ENCODE peak calls at places on chromosomes 11 and 22, in seven cellular contexts. S is GM23248, M is fibroblast of lung, E is HepG2, I is PC-3, A is keratinocyte, F is GM23338. R is an unnamed sample.

GRCh38 chr11:94880216-94880615 is 93.1 kb downstream of the CWC15 start:
- DNase-seq in S (peak; percentile 42), M (peak; percentile 76), E (peak; percentile 44), I (peak; percentile 99), A (peak; percentile 58), F (no peak), R (no peak)

GRCh38 chr11:45158891-45159605 is 12.6 kb downstream of the PRDM11 start:
- DNase-seq in S (no peak), M (no peak), E (no peak), I (no peak), A (no peak), F (no peak), R (no peak)

GRCh38 chr11:92978226-92979111 is 9.0 kb downstream of the MTNR1B start:
- DNase-seq in S (peak; percentile 59), M (peak; percentile 48), E (no peak), I (no peak), A (peak; percentile 25), F (no peak), R (peak; percentile 66)

GRCh38 chr11:92861641-92862040 is 107.8 kb upstream of the MTNR1B start:
- DNase-seq in S (no peak), M (no peak), E (no peak), I (no peak), A (no peak), F (peak; percentile 59), R (peak; percentile 24)

GRCh38 chr11:23555085-23555484 is 694.8 kb upstream of the CCDC179 start:
- DNase-seq in S (peak; percentile 65), M (peak; percentile 79), E (no peak), I (peak; percentile 37), A (no peak), F (no peak), R (no peak)

GRCh38 chr11:125401746-125402145 is 94.3 kb downstream of the FEZ1 start:
- DNase-seq in S (peak; percentile 20), M (no peak), E (no peak), I (no peak), A (no peak), F (peak; percentile 73), R (peak; percentile 73)

GRCh38 chr22:20015971-20016733 is 471 bp downstream of the ARVCF start:
- DNase-seq in S (peak; percentile 38), M (no peak), E (peak; percentile 27), I (peak; percentile 12), A (no peak), F (peak; percentile 76), R (peak; percentile 46)

GRCh38 chr11:109046284-109046992 is 375.6 kb upstream of the C11orf87 start:
- DNase-seq in S (no peak), M (no peak), E (no peak), I (no peak), A (no peak), F (no peak), R (no peak)

GRCh38 chr11:115324569-115325432 is 179.4 kb downstream of the CADM1 start:
- DNase-seq in S (peak; percentile 63), M (peak; percentile 76), E (peak; percentile 70), I (peak; percentile 54), A (peak; percentile 23), F (peak; percentile 89), R (peak; percentile 81)

GRCh38 chr22:32591620-32592019 is 117.0 kb downstream of the FBXO7 start:
- DNase-seq in S (peak; percentile 97), M (peak; percentile 96), E (no peak), I (no peak), A (no peak), F (no peak), R (no peak)

GRCh38 chr11:130029137-130029536 is 26.5 kb upstream of the PRDM10 start:
- DNase-seq in S (no peak), M (peak; percentile 15), E (peak; percentile 59), I (peak; percentile 70), A (no peak), F (peak; percentile 33), R (no peak)

GRCh38 chr22:41661088-41661487 is 27.6 kb downstream of the SNU13 start:
- DNase-seq in S (no peak), M (no peak), E (no peak), I (no peak), A (no peak), F (no peak), R (no peak)

GRCh38 chr22:50342651-50343540 is at the start of gene PPP6R2:
- DNase-seq in S (peak; percentile 88), M (peak; percentile 60), E (peak; percentile 40), I (peak; percentile 64), A (no peak), F (peak; percentile 83), R (peak; percentile 92)

GRCh38 chr11:18368236-18368635 is 26.1 kb upstream of the LDHA start:
- DNase-seq in S (peak; percentile 89), M (peak; percentile 75), E (no peak), I (no peak), A (no peak), F (no peak), R (no peak)

GRCh38 chr11:79274636-79275315 is 166.1 kb downstream of the TENM4 start:
- DNase-seq in S (peak; percentile 49), M (peak; percentile 80), E (no peak), I (no peak), A (no peak), F (no peak), R (no peak)

GRCh38 chr11:11931461-11932055 is 76.9 kb downstream of the DKK3 start:
- DNase-seq in S (peak; percentile 87), M (peak; percentile 68), E (peak; percentile 62), I (peak; percentile 77), A (peak; percentile 4), F (peak; percentile 75), R (peak; percentile 75)

GRCh38 chr11:128520886-128521696 is 66.3 kb downstream of the ETS1 start:
- DNase-seq in S (peak; percentile 42), M (no peak), E (no peak), I (no peak), A (no peak), F (no peak), R (no peak)

GRCh38 chr11:13963949-13964770 is 1.6 kb downstream of the SPON1 start:
- DNase-seq in S (peak; percentile 42), M (no peak), E (no peak), I (peak; percentile 43), A (no peak), F (peak; percentile 55), R (peak; percentile 60)

GRCh38 chr11:13965337-13965736 is 2.8 kb downstream of the SPON1 start:
- DNase-seq in S (no peak), M (no peak), E (peak; percentile 13), I (no peak), A (no peak), F (peak; percentile 33), R (peak; percentile 78)

GRCh38 chr11:13966486-13966885 is 4.0 kb downstream of the SPON1 start:
- DNase-seq in S (no peak), M (no peak), E (no peak), I (no peak), A (no peak), F (no peak), R (no peak)

GRCh38 chr11:13963169-13963948 is 836 bp downstream of the SPON1 start:
- DNase-seq in S (peak; percentile 55), M (peak; percentile 20), E (no peak), I (no peak), A (no peak), F (peak; percentile 58), R (peak; percentile 58)

DNA sequence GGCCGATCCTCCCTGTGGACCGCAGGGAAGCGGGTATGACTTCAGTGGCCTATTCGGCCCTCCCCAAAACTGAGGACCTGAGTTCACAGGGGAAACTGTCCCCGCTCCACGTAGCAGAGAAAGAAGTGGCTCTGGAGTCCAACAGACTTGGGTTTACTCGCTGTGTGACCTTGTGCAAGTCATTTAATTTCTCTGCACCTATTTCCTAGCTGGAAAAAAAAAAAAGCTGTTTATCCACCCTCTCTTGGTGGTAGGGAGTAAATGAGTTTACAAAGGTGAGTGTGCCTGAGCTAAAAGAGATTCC is 2.2 kb downstream of the SPON1 start:
- DNase-seq in S (no peak), M (no peak), E (no peak), I (no peak), A (no peak), F (no peak), R (no peak)
- TF ChIP-seq EZH2 in S (no peak), M (peak; percentile 1), E (no peak), I (no peak), A (peak; percentile 12), F (peak; percentile 52), R (no peak)

DNA sequence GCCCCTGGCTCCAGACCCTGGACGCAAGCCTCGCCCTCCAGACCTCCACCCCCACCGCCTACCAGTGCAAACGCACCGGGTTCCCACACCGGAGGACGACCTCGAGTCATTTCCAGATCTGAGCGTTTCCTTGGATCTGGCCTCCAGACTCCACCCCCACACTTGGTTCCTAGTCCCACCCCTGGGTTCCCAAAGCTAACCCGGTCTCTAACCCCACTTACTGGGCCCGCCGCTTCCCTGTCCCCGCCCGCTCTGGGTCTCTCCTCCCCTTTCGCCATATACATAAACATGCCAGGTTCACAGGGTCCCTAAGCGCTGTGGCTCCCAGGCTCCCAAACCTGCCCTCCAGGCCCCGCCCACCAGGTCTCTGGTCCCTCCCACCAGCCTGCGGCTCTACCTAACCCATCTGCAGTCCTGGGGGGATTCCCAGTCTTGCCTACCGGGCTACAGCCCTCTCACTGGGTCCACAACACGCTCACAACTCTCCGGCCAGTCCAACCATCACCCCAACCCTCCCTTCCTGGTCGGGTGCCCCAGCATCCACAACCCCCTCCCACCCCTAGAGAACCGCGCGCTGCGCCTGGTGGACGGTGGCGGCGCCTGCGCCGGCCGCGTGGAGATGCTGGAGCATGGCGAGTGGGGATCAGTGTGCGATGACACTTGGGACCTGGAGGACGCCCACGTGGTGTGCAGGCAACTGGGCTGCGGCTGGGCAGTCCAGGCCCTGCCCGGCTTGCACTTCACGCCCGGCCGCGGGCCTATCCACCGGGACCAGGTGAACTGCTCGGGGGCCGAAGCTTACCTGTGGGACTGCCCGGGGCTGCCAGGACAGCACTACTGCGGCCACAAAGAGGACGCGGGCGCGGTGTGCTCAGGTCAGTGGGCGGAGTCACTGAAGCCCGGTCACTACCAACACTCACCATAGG is 36.8 kb downstream of the CD6 start:
- DNase-seq in S (no peak), M (no peak), E (no peak), I (no peak), A (no peak), F (peak; percentile 96), R (peak; percentile 30)
- TF ChIP-seq EZH2 in S (no peak), M (peak; percentile 44), E (no peak), I (no peak), A (no peak), F (no peak), R (no peak)

GRCh38 chr11:73308963-73309960 is 1.2 kb downstream of the ARHGEF17 start:
- DNase-seq in S (peak; percentile 99), M (peak; percentile 98), E (peak; percentile 92), I (no peak), A (no peak), F (peak; percentile 96), R (peak; percentile 92)
- TF ChIP-seq EZH2 in S (no peak), M (no peak), E (no peak), I (no peak), A (no peak), F (no peak), R (no peak)

DNA sequence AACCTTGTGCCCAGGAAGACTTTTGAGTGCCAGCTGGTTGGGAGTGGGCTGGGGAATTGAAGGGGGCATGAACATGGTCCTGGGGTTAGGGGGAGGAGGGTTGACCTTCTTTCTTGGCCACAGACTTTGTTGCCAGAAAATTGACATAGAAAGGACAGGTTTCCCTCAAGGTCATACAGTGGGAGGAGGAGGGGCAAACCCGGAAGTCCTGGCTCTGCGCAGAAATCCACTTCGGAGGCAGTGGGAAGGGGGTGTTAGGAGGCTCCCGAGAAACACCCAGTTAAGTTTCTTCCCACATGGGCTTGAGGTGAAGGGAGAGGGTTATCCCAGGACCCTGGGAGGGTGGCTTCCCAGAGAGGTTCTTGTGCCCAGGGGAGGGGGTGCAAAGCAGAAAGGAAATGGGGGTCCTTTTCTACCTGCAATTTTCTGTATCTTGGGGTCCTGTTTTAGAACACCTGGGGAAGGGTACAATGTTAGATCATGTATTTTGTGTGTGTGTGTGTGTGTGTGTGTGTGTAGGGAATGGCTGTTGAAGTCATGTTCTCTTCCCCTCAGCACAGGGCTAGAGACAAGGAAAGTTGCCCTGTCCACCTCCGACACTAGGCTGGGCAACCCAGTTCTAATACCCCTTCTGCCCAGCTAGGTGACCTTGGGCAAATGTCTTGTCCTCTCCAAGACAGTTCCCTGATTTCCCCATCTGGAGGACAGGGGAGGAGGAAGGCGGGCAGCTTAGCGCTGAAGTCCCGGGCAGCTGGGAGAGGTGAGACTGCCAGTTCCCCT is 1.1 kb downstream of the PVALB start:
- DNase-seq in S (no peak), M (no peak), E (no peak), I (no peak), A (no peak), F (no peak), R (no peak)
- TF ChIP-seq EZH2 in S (no peak), M (peak; percentile 64), E (no peak), I (no peak), A (no peak), F (no peak), R (no peak)